ENCODE peak calls at places on chromosomes 3 and 15, in five cellular contexts. O, E, U, A and J are unnamed samples.

GRCh38 chr3:188608401-188608800 is 454.4 kb downstream of the LPP start:
- DNase-seq in A (no peak), U (no peak), E (no peak), O (no peak), J (no peak)

GRCh38 chr15:75112278-75112847 is 89.0 kb downstream of the PPCDC start:
- DNase-seq in E (no peak), U (no peak), A (no peak), O (no peak), J (no peak)

GRCh38 chr15:94793641-94794040 is 562.3 kb downstream of the MCTP2 start:
- DNase-seq in A (no peak), O (peak; percentile 52), U (peak; percentile 41), E (no peak), J (peak; percentile 92)

GRCh38 chr15:37101634-37102314 is 1.4 kb upstream of the MEIS2 start:
- DNase-seq in U (peak; percentile 74), A (no peak), O (no peak), E (peak; percentile 83), J (peak; percentile 81)

GRCh38 chr3:1235526-1236120 is 142.8 kb downstream of the CNTN6 start:
- DNase-seq in A (no peak), O (peak; percentile 76), U (no peak), E (no peak), J (no peak)

GRCh38 chr3:131072845-131073244 is 46.2 kb downstream of the NEK11 start:
- DNase-seq in A (no peak), O (peak; percentile 67), E (peak; percentile 47), U (no peak), J (peak; percentile 26)

GRCh38 chr15:87609474-87609873 is 647.1 kb downstream of the NTRK3 start:
- DNase-seq in O (peak; percentile 79), A (no peak), E (no peak), U (peak; percentile 74), J (peak; percentile 98)

GRCh38 chr15:100517820-100518219 is 10.9 kb downstream of the CERS3 start:
- DNase-seq in E (no peak), A (no peak), U (no peak), O (no peak), J (no peak)

GRCh38 chr15:48966595-48967301 is 3.0 kb upstream of the SHC4 start:
- DNase-seq in E (no peak), A (no peak), O (peak; percentile 71), U (peak; percentile 82), J (peak; percentile 89)

GRCh38 chr3:30408105-30408557 is 198.3 kb upstream of the TGFBR2 start:
- DNase-seq in A (no peak), O (peak; percentile 57), E (no peak), U (no peak), J (peak; percentile 69)

GRCh38 chr15:90570643-90571042 is 40.9 kb downstream of the CRTC3 start:
- DNase-seq in U (no peak), E (no peak), O (no peak), A (no peak), J (no peak)

GRCh38 chr15:50881121-50882048 is 27.1 kb upstream of the AP4E1 start:
- DNase-seq in U (peak; percentile 71), E (no peak), O (no peak), A (no peak), J (peak; percentile 15)

GRCh38 chr3:32480596-32480995 is 22.1 kb downstream of the CMTM6 start:
- DNase-seq in E (no peak), A (no peak), O (no peak), U (no peak), J (no peak)

GRCh38 chr15:43517354-43518072 is at the start of gene MAP1A:
- DNase-seq in E (peak; percentile 65), O (peak; percentile 60), U (no peak), A (no peak), J (peak; percentile 71)

GRCh38 chr15:98906712-98907083 is 100.9 kb downstream of the PGPEP1L start:
- DNase-seq in A (no peak), U (peak; percentile 79), E (peak; percentile 74), O (peak; percentile 53), J (peak; percentile 75)

GRCh38 chr3:39192490-39193092 is at the start of gene XIRP1:
- DNase-seq in O (no peak), U (no peak), E (peak; percentile 80), A (no peak), J (peak; percentile 43)

GRCh38 chr3:149266733-149267132 is 45.1 kb upstream of the CP start:
- DNase-seq in U (no peak), A (no peak), E (no peak), O (no peak), J (no peak)

GRCh38 chr15:70219256-70219919 is 121.7 kb upstream of the TLE3 start:
- DNase-seq in E (no peak), A (no peak), O (no peak), U (no peak), J (no peak)

GRCh38 chr3:102174312-102174712 is 260.5 kb upstream of the ZPLD1 start:
- DNase-seq in A (no peak), O (peak; percentile 85), E (no peak), U (peak; percentile 50), J (peak; percentile 55)

GRCh38 chr15:47870300-47870955 is 153.1 kb downstream of the SEMA6D start:
- DNase-seq in E (peak; percentile 28), O (peak; percentile 32), U (no peak), A (no peak), J (no peak)

GRCh38 chr3:194494951-194495374 is 8.2 kb upstream of the ATP13A3 start:
- DNase-seq in U (no peak), O (no peak), A (no peak), E (no peak), J (no peak)

GRCh38 chr3:52023860-52024764 is 28.4 kb upstream of the RPL29 start:
- DNase-seq in U (no peak), E (peak; percentile 46), A (no peak), O (no peak), J (no peak)

GRCh38 chr15:46343527-46343926 is 708.7 kb downstream of the SQOR start:
- DNase-seq in A (no peak), E (no peak), U (no peak), O (no peak), J (no peak)

GRCh38 chr15:89912674-89913396 is at the start of gene ARPIN:
- DNase-seq in O (peak; percentile 20), E (peak; percentile 65), U (peak; percentile 30), A (no peak), J (peak; percentile 55)

GRCh38 chr3:113132571-113132996 is 78.8 kb upstream of the BOC start:
- DNase-seq in A (no peak), E (no peak), U (peak; percentile 83), O (no peak), J (peak; percentile 55)

GRCh38 chr3:40191850-40192448 is 117.6 kb upstream of the EIF1B start:
- DNase-seq in O (peak; percentile 58), U (peak; percentile 35), A (peak; percentile 40), E (peak; percentile 53), J (peak; percentile 62)

GRCh38 chr3:38755130-38755529 is 60.9 kb downstream of the SCN10A start:
- DNase-seq in E (no peak), A (no peak), U (no peak), O (peak; percentile 11), J (no peak)

GRCh38 chr3:127815641-127816605 is 6.4 kb downstream of the MGLL start:
- DNase-seq in E (no peak), O (no peak), U (no peak), A (no peak), J (no peak)

DNA sequence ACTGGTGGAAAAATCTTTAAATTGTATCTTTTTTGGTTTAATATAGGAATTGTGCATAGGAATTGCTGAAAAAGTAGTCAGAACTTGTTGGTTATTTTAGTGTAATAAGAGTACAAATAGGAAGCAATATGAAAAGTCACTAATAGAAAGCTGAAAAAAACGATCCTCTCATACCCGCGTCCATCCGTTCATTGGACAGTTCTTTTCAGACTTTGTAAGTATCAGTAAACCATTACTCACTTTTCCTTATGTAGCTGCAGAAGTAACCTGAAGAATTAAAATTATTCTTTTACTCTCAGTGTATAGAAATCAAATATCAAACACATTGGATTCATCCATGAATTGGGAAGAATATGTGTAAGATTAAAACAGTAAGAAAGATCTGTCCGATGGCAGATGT is 4.4 kb downstream of the FNDC3B start:
- DNase-seq in U (no peak), A (no peak), E (no peak), O (no peak), J (no peak)
- H3K27ac ChIP-seq in U (no peak overlapping the region), A (no peak overlapping the region), E (no peak overlapping the region), O (no peak overlapping the region), J (no peak overlapping the region)

DNA sequence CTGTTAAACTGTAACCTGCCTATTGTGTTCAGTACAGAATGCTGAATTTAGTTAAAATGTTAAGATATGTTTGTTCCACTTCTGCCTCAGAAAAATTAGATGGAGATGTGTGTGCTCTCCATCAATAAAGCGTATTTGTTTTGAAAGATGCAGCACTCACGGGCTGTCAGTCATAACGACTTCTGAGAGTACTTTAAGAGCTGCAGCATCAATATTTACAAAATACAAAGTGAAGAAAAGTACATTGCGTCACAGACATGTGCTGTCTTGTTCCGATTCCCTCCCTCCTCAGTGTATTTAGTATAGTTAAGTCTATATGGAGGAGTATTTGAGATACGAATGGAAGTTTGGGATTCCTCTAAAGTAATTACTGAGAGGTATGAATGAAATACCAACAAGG is 166.6 kb downstream of the BBX start:
- DNase-seq in E (no peak), O (no peak), A (no peak), U (peak; percentile 41), J (no peak)
- H3K27ac ChIP-seq in E (no peak overlapping the region), O (no peak overlapping the region), A (no peak overlapping the region), U (no peak overlapping the region), J (no peak overlapping the region)

GRCh38 chr15:68187559-68187958 is 17.6 kb downstream of the CALML4 start:
- DNase-seq in O (peak; percentile 68), U (peak; percentile 41), A (no peak), E (peak; percentile 69), J (peak; percentile 90)

GRCh38 chr15:68184616-68185470 is 20.3 kb downstream of the CALML4 start:
- DNase-seq in A (no peak), U (no peak), E (no peak), O (no peak), J (no peak)

GRCh38 chr15:68188647-68189046 is 16.5 kb downstream of the CALML4 start:
- DNase-seq in U (no peak), O (no peak), E (no peak), A (no peak), J (no peak)

GRCh38 chr15:68183886-68184285 is 21.2 kb downstream of the CALML4 start:
- DNase-seq in A (no peak), E (no peak), O (no peak), U (peak; percentile 15), J (peak; percentile 54)

DNA sequence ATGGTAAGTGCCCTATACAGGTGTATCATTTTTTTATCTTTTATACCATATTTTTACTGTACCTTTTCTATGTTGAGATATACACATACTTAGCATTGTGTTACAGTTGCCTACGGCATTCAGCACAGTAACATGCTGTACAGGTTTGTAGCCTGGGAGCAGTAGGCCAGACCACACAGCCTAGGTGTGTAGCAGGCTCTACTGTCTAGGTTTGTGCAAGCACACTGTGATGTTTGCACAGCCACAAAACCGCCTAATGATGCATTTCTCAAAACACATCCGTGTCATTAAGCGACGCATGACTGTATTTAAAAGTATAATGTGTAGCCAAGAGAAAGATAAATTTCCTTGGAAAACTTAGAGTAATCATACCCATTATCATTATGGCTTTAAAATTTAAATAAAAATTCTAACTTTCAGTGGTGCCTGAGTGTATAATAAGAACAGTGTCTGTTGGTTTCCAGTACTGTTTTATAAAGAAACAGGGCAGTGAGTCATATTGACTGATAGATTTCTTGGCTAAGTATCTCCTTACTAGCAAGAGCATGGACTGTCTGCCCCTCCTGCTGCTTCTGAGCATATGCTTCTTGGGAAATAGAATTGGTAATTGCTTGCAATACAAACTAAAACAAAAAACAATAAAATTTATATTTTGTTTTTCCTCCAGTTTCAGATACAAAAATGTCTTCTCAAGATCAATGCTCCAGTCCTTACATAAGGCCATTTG is 18.3 kb downstream of the CALML4 start:
- DNase-seq in O (peak; percentile 54), E (no peak), A (no peak), U (no peak), J (peak; percentile 78)
- H3K27ac ChIP-seq in O (peak overlapping the region; percentile 25), E (peak overlapping the region; percentile 72), A (no peak overlapping the region), U (peak overlapping the region; percentile 12), J (no peak overlapping the region)

GRCh38 chr3:183536238-183536880 is 19.1 kb downstream of the KLHL6 start:
- DNase-seq in U (no peak), A (no peak), O (no peak), E (no peak), J (no peak)
- H3K27ac ChIP-seq in U (no peak overlapping the region), A (no peak overlapping the region), O (no peak overlapping the region), E (no peak overlapping the region), J (no peak overlapping the region)